ENCODE peak calls at places on chromosomes 4 and X, in four cellular contexts. Y is heart left ventricle, B is SK-N-SH, K is AG04450. R is an unnamed sample.

GRCh38 chrX:124289443-124289842 is 43.0 kb upstream of the TEX13D start:
- DNase-seq in B (no peak), K (no peak), Y (no peak), R (no peak)

GRCh38 chr4:52106701-52107100 is 55.6 kb downstream of the SPATA18 start:
- DNase-seq in K (no peak), B (no peak), Y (no peak), R (no peak)

GRCh38 chr4:162422312-162422711 is 258.5 kb upstream of the FSTL5 start:
- DNase-seq in K (no peak), Y (no peak), B (no peak), R (no peak)

GRCh38 chrX:38561951-38562719 is 793 bp downstream of the TSPAN7 start:
- DNase-seq in K (no peak), Y (peak; percentile 24), B (peak; percentile 54), R (no peak)

GRCh38 chr4:68152411-68152810 is 22.7 kb upstream of the TMPRSS11F start:
- DNase-seq in K (no peak), B (no peak), Y (no peak), R (no peak)

GRCh38 chrX:118148737-118149136 is 32.1 kb upstream of the KLHL13 start:
- DNase-seq in B (no peak), K (no peak), Y (no peak), R (no peak)

GRCh38 chr4:3121110-3121509 is 46.6 kb downstream of the HTT start:
- DNase-seq in B (no peak), Y (no peak), K (no peak), R (no peak)

GRCh38 chrX:124406294-124407013 is 60.1 kb downstream of the SH2D1A start:
- DNase-seq in K (no peak), B (peak; percentile 55), Y (peak; percentile 29), R (peak; percentile 90)

GRCh38 chr4:1599491-1600210 is 84.5 kb downstream of the FAM53A start:
- DNase-seq in K (no peak), B (no peak), Y (peak; percentile 13), R (no peak)

GRCh38 chr4:3112979-3113469 is 38.5 kb downstream of the HTT start:
- DNase-seq in B (no peak), K (no peak), Y (no peak), R (no peak)

GRCh38 chr4:23878912-23879732 is 10.7 kb downstream of the PPARGC1A start:
- DNase-seq in K (no peak), Y (no peak), B (no peak), R (no peak)

GRCh38 chr4:19379318-19379717 is 872.4 kb upstream of the SLIT2 start:
- DNase-seq in B (no peak), Y (no peak), K (no peak), R (no peak)

GRCh38 chrX:38304010-38304409 is 23.3 kb downstream of the RPGR start:
- DNase-seq in Y (no peak), K (no peak), B (no peak), R (no peak)

GRCh38 chr4:123338715-123339114 is 57.9 kb upstream of the SPRY1 start:
- DNase-seq in B (no peak), Y (no peak), K (no peak), R (no peak)

GRCh38 chr4:70946944-70947343 is 44.8 kb downstream of the MOB1B start:
- DNase-seq in B (no peak), Y (no peak), K (no peak), R (no peak)

GRCh38 chr4:182806259-182807252 is 110.6 kb downstream of the DCTD start:
- DNase-seq in K (no peak), B (peak; percentile 93), Y (peak; percentile 79), R (peak; percentile 66)

GRCh38 chr4:80134936-80135701 is 62.1 kb upstream of the ANTXR2 start:
- DNase-seq in B (no peak), K (no peak), Y (no peak), R (no peak)

GRCh38 chrX:134737061-134737460 is 78.8 kb upstream of the PLAC1 start:
- DNase-seq in Y (no peak), B (no peak), K (no peak), R (no peak)

GRCh38 chr4:105560488-105560887 is 8.1 kb downstream of the ARHGEF38 start:
- DNase-seq in Y (no peak), K (no peak), B (no peak), R (no peak)

GRCh38 chrX:20742106-20742505 is 475.4 kb upstream of the RPS6KA3 start:
- DNase-seq in K (no peak), B (peak; percentile 5), Y (no peak), R (no peak)

GRCh38 chr4:56787380-56787779 is 34.1 kb downstream of the SPINK2 start:
- DNase-seq in B (no peak), Y (peak; percentile 45), K (no peak), R (no peak)

GRCh38 chr4:185099940-185100339 is 43.1 kb upstream of the SLC25A4 start:
- DNase-seq in Y (no peak), K (no peak), B (no peak), R (no peak)

GRCh38 chr4:48509543-48509942 is 19.5 kb downstream of the ZAR1 start:
- DNase-seq in K (no peak), Y (no peak), B (no peak), R (no peak)

GRCh38 chrX:134761788-134762187 is 103.5 kb upstream of the PLAC1 start:
- DNase-seq in K (no peak), B (peak; percentile 16), Y (no peak), R (peak; percentile 64)

GRCh38 chr4:119130365-119131065 is 5.1 kb upstream of the MYOZ2 start:
- DNase-seq in K (no peak), B (no peak), Y (no peak), R (no peak)

GRCh38 chrX:55451990-55452824 is at the start of gene MAGEH1:
- DNase-seq in B (peak; percentile 74), Y (peak; percentile 88), K (peak; percentile 53), R (peak; percentile 93)

GRCh38 chrX:109384569-109385174 is 97.2 kb downstream of the GUCY2F start:
- DNase-seq in Y (no peak), K (no peak), B (no peak), R (peak; percentile 74)

GRCh38 chrX:134622813-134623185 is 35.5 kb downstream of the PLAC1 start:
- DNase-seq in Y (no peak), B (no peak), K (no peak), R (no peak)

GRCh38 chrX:100745806-100746537 is 14.1 kb upstream of the SYTL4 start:
- DNase-seq in K (no peak), Y (no peak), B (no peak), R (no peak)

GRCh38 chr4:144906181-144906895 is 191.7 kb downstream of the ANAPC10 start:
- DNase-seq in Y (peak; percentile 25), K (no peak), B (no peak), R (no peak)

GRCh38 chr4:175413561-175413960 is 398.5 kb downstream of the GPM6A start:
- DNase-seq in B (no peak), Y (no peak), K (no peak), R (no peak)
- H3K9me3 ChIP-seq in B (peaks cover 12% of the 10 kb centered on the region), Y (peaks cover 28% of the 10 kb centered on the region), K (peaks cover 10% of the 10 kb centered on the region), R (no peaks in the 10 kb centered on the region)

GRCh38 chrX:45788315-45788714 is 587.6 kb upstream of the DIPK2B start:
- DNase-seq in Y (no peak), K (no peak), B (no peak), R (no peak)
- H3K4me3 ChIP-seq in Y (no peak overlapping the region), K (no peak overlapping the region), B (no peak overlapping the region), R (no peak overlapping the region)

GRCh38 chr4:5908836-5909235 is 15.9 kb upstream of the CRMP1 start:
- DNase-seq in K (no peak), B (no peak), Y (no peak), R (no peak)
- H3K9me3 ChIP-seq in K (no peaks in the 10 kb centered on the region), B (no peaks in the 10 kb centered on the region), Y (peaks cover 8% of the 10 kb centered on the region), R (no peaks in the 10 kb centered on the region)

GRCh38 chr4:140427919-140428471 is 547 bp upstream of the CLGN start:
- DNase-seq in B (no peak), Y (no peak), K (no peak), R (no peak)
- H3K4me3 ChIP-seq in B (peak overlapping the region; percentile 83), Y (peak overlapping the region; percentile 56), K (peak overlapping the region; percentile 80), R (peak overlapping the region; percentile 66)

GRCh38 chr4:61760820-61761219 is 560.7 kb downstream of the ADGRL3 start:
- DNase-seq in Y (no peak), B (no peak), K (no peak), R (no peak)

GRCh38 chr4:61763682-61764081 is 563.6 kb downstream of the ADGRL3 start:
- DNase-seq in B (no peak), Y (no peak), K (no peak), R (no peak)

GRCh38 chr4:61762722-61763627 is 562.8 kb downstream of the ADGRL3 start:
- DNase-seq in Y (no peak), B (no peak), K (no peak), R (no peak)
- H3K9me3 ChIP-seq in Y (peaks cover 10% of the 10 kb centered on the region), B (no peaks in the 10 kb centered on the region), K (peaks cover 6% of the 10 kb centered on the region), R (peaks cover 3% of the 10 kb centered on the region)

GRCh38 chrX:39650883-39651282 is 446.9 kb downstream of the BCOR start:
- DNase-seq in B (no peak), Y (no peak), K (no peak), R (no peak)

GRCh38 chrX:39654183-39654925 is 443.4 kb downstream of the BCOR start:
- DNase-seq in Y (no peak), B (peak; percentile 39), K (no peak), R (no peak)

GRCh38 chrX:39652336-39652735 is 445.4 kb downstream of the BCOR start:
- DNase-seq in Y (no peak), K (no peak), B (peak; percentile 34), R (peak; percentile 77)

GRCh38 chrX:39653656-39654055 is 444.1 kb downstream of the BCOR start:
- DNase-seq in K (no peak), B (no peak), Y (no peak), R (no peak)

DNA sequence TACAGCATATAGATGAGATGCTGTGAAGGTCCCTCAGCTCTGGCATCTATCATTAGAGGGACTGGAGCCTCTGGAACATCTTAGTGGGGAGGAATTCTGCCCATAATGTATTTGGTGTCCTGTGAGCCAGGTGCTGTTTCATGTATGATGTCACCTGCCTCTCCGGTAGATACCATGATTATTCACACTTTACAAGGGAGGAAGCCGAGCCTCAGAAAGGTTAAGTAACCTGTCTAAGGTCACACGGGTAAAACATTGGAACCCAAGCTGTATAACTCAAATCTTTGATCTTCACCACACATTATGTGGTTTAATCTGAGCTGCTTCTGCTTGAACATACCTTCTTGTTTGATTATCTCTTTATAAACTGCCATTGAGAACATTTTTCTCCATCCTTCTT is 442.8 kb downstream of the BCOR start:
- DNase-seq in B (no peak), Y (no peak), K (no peak), R (no peak)
- H3K4me3 ChIP-seq in B (no peak overlapping the region), Y (no peak overlapping the region), K (no peak overlapping the region), R (no peak overlapping the region)

GRCh38 chr4:147233-147632 is 22.9 kb downstream of the ZNF718 start:
- DNase-seq in K (no peak), Y (no peak), B (no peak), R (no peak)

DNA sequence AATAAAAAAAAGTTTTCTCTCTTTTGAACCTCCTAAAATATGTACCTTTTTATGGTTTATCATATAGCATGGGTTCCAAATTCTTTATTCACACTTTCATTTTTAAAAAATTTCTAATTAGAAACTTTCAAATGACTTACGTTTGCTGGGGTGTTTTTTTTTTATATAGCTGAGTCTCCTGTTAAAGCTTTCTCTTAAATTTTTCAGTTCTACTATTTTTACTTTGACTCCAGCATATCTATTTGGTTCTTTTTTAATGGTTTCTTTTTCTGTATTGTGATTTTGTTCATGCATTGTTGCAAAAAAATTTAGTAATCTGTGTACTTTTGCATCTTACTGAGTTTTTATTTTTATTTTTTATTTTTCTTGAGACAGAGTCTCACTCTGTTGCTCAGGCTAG is 22.3 kb downstream of the ZNF718 start:
- DNase-seq in Y (no peak), K (no peak), B (no peak), R (peak; percentile 65)
- H3K9me3 ChIP-seq in Y (peaks cover 100% of the 10 kb centered on the region), K (peaks cover 41% of the 10 kb centered on the region), B (peaks cover 16% of the 10 kb centered on the region), R (peaks cover 56% of the 10 kb centered on the region)

GRCh38 chrX:623268-623598 is 7.4 kb upstream of the SHOX start:
- DNase-seq in B (no peak), Y (no peak), K (no peak), R (no peak)
- H3K4me3 ChIP-seq in B (no peak overlapping the region), Y (no peak overlapping the region), K (no peak overlapping the region), R (no peak overlapping the region)